ENCODE peak calls at places on chromosomes 7 and 10, in seven cellular contexts. One of them, this sample, is unnamed.
A peak's percentile ranks its signal among the peaks of the same experiment; 100 is the strongest.

GRCh38 chr7:101172005-101172853 is 6.9 kb upstream of the VGF start:
- DNase-seq in thoracic aorta: no peak
- DNase-seq in keratinocyte: no peak
- DNase-seq in vagina: no peak
- DNase-seq in coronary artery: no peak
- DNase-seq in neural crest cell: no peak
- DNase-seq in fibroblast of mammary gland: no peak
- DNase-seq in this sample: no peak

GRCh38 chr10:116905845-116906210 is 56.5 kb downstream of the ENO4 start:
- DNase-seq in thoracic aorta: no peak
- DNase-seq in keratinocyte: no peak
- DNase-seq in vagina: no peak
- DNase-seq in coronary artery: no peak
- DNase-seq in neural crest cell: no peak
- DNase-seq in fibroblast of mammary gland: no peak
- DNase-seq in this sample: no peak

GRCh38 chr7:123711832-123712293 is 36.9 kb downstream of the WASL start:
- DNase-seq in thoracic aorta: no peak
- DNase-seq in keratinocyte: no peak
- DNase-seq in vagina: no peak
- DNase-seq in coronary artery: no peak
- DNase-seq in neural crest cell: no peak
- DNase-seq in fibroblast of mammary gland: no peak
- DNase-seq in this sample: no peak

GRCh38 chr7:68295386-68295785 is 1298.8 kb downstream of the TYW1 start:
- DNase-seq in thoracic aorta: no peak
- DNase-seq in keratinocyte: no peak
- DNase-seq in vagina: no peak
- DNase-seq in coronary artery: no peak
- DNase-seq in neural crest cell: no peak
- DNase-seq in fibroblast of mammary gland: no peak
- DNase-seq in this sample: no peak

GRCh38 chr7:130141858-130142653 is 63.1 kb downstream of the TMEM209 start:
- DNase-seq in thoracic aorta: no peak
- DNase-seq in keratinocyte: no peak
- DNase-seq in vagina: no peak
- DNase-seq in coronary artery: no peak
- DNase-seq in neural crest cell: no peak
- DNase-seq in fibroblast of mammary gland: no peak
- DNase-seq in this sample: no peak

GRCh38 chr7:79593819-79594218 is 140.4 kb upstream of the MAGI2 start:
- DNase-seq in thoracic aorta: no peak
- DNase-seq in keratinocyte: no peak
- DNase-seq in vagina: no peak
- DNase-seq in coronary artery: no peak
- DNase-seq in neural crest cell: no peak
- DNase-seq in fibroblast of mammary gland: peak; percentile 1
- DNase-seq in this sample: no peak

GRCh38 chr10:16545126-16545736 is 23.6 kb upstream of the C1QL3 start:
- DNase-seq in thoracic aorta: no peak
- DNase-seq in keratinocyte: no peak
- DNase-seq in vagina: no peak
- DNase-seq in coronary artery: no peak
- DNase-seq in neural crest cell: no peak
- DNase-seq in fibroblast of mammary gland: peak; percentile 52
- DNase-seq in this sample: no peak

GRCh38 chr7:65251851-65252620 is 121.6 kb upstream of the ZNF92 start:
- DNase-seq in thoracic aorta: no peak
- DNase-seq in keratinocyte: peak; percentile 19
- DNase-seq in vagina: no peak
- DNase-seq in coronary artery: no peak
- DNase-seq in neural crest cell: peak; percentile 74
- DNase-seq in fibroblast of mammary gland: peak; percentile 49
- DNase-seq in this sample: no peak

GRCh38 chr7:38229386-38229785 is 44.0 kb downstream of the TARP start:
- DNase-seq in thoracic aorta: no peak
- DNase-seq in keratinocyte: no peak
- DNase-seq in vagina: no peak
- DNase-seq in coronary artery: no peak
- DNase-seq in neural crest cell: no peak
- DNase-seq in fibroblast of mammary gland: peak; percentile 71
- DNase-seq in this sample: no peak

GRCh38 chr10:62498271-62498670 is 124.1 kb downstream of the ZNF365 start:
- DNase-seq in thoracic aorta: no peak
- DNase-seq in keratinocyte: no peak
- DNase-seq in vagina: no peak
- DNase-seq in coronary artery: no peak
- DNase-seq in neural crest cell: no peak
- DNase-seq in fibroblast of mammary gland: no peak
- DNase-seq in this sample: no peak

GRCh38 chr7:134890246-134891240 is 95.8 kb upstream of the AGBL3 start:
- DNase-seq in thoracic aorta: peak; percentile 27
- DNase-seq in keratinocyte: peak; percentile 50
- DNase-seq in vagina: no peak
- DNase-seq in coronary artery: peak; percentile 79
- DNase-seq in neural crest cell: no peak
- DNase-seq in fibroblast of mammary gland: peak; percentile 90
- DNase-seq in this sample: no peak

GRCh38 chr7:125032943-125033342 is 103.3 kb upstream of the POT1 start:
- DNase-seq in thoracic aorta: no peak
- DNase-seq in keratinocyte: no peak
- DNase-seq in vagina: no peak
- DNase-seq in coronary artery: no peak
- DNase-seq in neural crest cell: no peak
- DNase-seq in fibroblast of mammary gland: no peak
- DNase-seq in this sample: no peak

GRCh38 chr10:73791871-73792400 is 6.5 kb downstream of the ZSWIM8 start:
- DNase-seq in thoracic aorta: no peak
- DNase-seq in keratinocyte: no peak
- DNase-seq in vagina: no peak
- DNase-seq in coronary artery: peak; percentile 69
- DNase-seq in neural crest cell: no peak
- DNase-seq in fibroblast of mammary gland: no peak
- DNase-seq in this sample: peak; percentile 79

GRCh38 chr10:71270301-71270777 is 48.7 kb upstream of the SLC29A3 start:
- DNase-seq in thoracic aorta: no peak
- DNase-seq in keratinocyte: no peak
- DNase-seq in vagina: no peak
- DNase-seq in coronary artery: no peak
- DNase-seq in neural crest cell: peak; percentile 65
- DNase-seq in fibroblast of mammary gland: peak; percentile 86
- DNase-seq in this sample: no peak
- TF ChIP-seq CTCF in thoracic aorta: peak; percentile 64
- TF ChIP-seq CTCF in keratinocyte: peak; percentile 69
- TF ChIP-seq CTCF in vagina: no peak
- TF ChIP-seq CTCF in coronary artery: peak; percentile 27
- TF ChIP-seq CTCF in neural crest cell: peak; percentile 67
- TF ChIP-seq CTCF in fibroblast of mammary gland: peak; percentile 75
- TF ChIP-seq CTCF in this sample: peak; percentile 79

GRCh38 chr7:28988091-28988490 is 30.0 kb upstream of the TRIL start:
- DNase-seq in thoracic aorta: no peak
- DNase-seq in keratinocyte: no peak
- DNase-seq in vagina: no peak
- DNase-seq in coronary artery: no peak
- DNase-seq in neural crest cell: no peak
- DNase-seq in fibroblast of mammary gland: peak; percentile 74
- DNase-seq in this sample: no peak
- TF ChIP-seq CTCF in thoracic aorta: no peak
- TF ChIP-seq CTCF in keratinocyte: no peak
- TF ChIP-seq CTCF in vagina: no peak
- TF ChIP-seq CTCF in coronary artery: no peak
- TF ChIP-seq CTCF in neural crest cell: no peak
- TF ChIP-seq CTCF in fibroblast of mammary gland: no peak
- TF ChIP-seq CTCF in this sample: no peak

GRCh38 chr7:29989257-29989995 is at the start of gene SCRN1:
- DNase-seq in thoracic aorta: no peak
- DNase-seq in keratinocyte: no peak
- DNase-seq in vagina: no peak
- DNase-seq in coronary artery: peak; percentile 74
- DNase-seq in neural crest cell: peak; percentile 31
- DNase-seq in fibroblast of mammary gland: no peak
- DNase-seq in this sample: no peak
- TF ChIP-seq CTCF in thoracic aorta: no peak
- TF ChIP-seq CTCF in keratinocyte: no peak
- TF ChIP-seq CTCF in vagina: no peak
- TF ChIP-seq CTCF in coronary artery: no peak
- TF ChIP-seq CTCF in neural crest cell: no peak
- TF ChIP-seq CTCF in fibroblast of mammary gland: no peak
- TF ChIP-seq CTCF in this sample: peak; percentile 34

DNA sequence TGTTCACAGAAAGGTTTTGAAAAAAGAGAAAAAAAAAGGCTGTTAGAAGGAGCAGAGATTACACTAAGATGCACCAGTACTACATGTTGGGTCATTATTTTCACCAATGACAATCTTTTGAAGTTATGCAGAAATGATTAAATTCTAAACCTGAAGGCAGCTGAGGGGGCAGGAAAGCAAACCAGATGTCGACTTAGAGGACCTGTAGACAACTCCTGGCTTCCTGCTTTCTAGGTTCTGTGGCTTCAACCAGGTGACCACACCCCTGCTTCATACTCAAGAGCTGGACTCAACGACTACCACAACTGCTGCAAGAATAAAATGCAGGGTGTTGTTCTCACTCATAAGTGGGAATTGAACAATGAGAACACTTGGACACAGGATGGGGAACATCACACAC is 30.0 kb downstream of the MYOF start:
- DNase-seq in thoracic aorta: no peak
- DNase-seq in keratinocyte: no peak
- DNase-seq in vagina: no peak
- DNase-seq in coronary artery: no peak
- DNase-seq in neural crest cell: no peak
- DNase-seq in fibroblast of mammary gland: no peak
- DNase-seq in this sample: no peak
- TF ChIP-seq CTCF in thoracic aorta: no peak
- TF ChIP-seq CTCF in keratinocyte: no peak
- TF ChIP-seq CTCF in vagina: no peak
- TF ChIP-seq CTCF in coronary artery: no peak
- TF ChIP-seq CTCF in neural crest cell: no peak
- TF ChIP-seq CTCF in fibroblast of mammary gland: no peak
- TF ChIP-seq CTCF in this sample: no peak

GRCh38 chr7:40865441-40866233 is 730.8 kb downstream of the SUGCT start:
- DNase-seq in thoracic aorta: no peak
- DNase-seq in keratinocyte: no peak
- DNase-seq in vagina: no peak
- DNase-seq in coronary artery: no peak
- DNase-seq in neural crest cell: no peak
- DNase-seq in fibroblast of mammary gland: no peak
- DNase-seq in this sample: no peak

GRCh38 chr7:40870108-40870507 is 735.3 kb downstream of the SUGCT start:
- DNase-seq in thoracic aorta: no peak
- DNase-seq in keratinocyte: no peak
- DNase-seq in vagina: no peak
- DNase-seq in coronary artery: no peak
- DNase-seq in neural crest cell: no peak
- DNase-seq in fibroblast of mammary gland: no peak
- DNase-seq in this sample: no peak

GRCh38 chr7:40866601-40867000 is 731.8 kb downstream of the SUGCT start:
- DNase-seq in thoracic aorta: no peak
- DNase-seq in keratinocyte: no peak
- DNase-seq in vagina: no peak
- DNase-seq in coronary artery: no peak
- DNase-seq in neural crest cell: no peak
- DNase-seq in fibroblast of mammary gland: peak; percentile 64
- DNase-seq in this sample: no peak
- TF ChIP-seq CTCF in thoracic aorta: no peak
- TF ChIP-seq CTCF in keratinocyte: peak; percentile 15
- TF ChIP-seq CTCF in vagina: no peak
- TF ChIP-seq CTCF in coronary artery: no peak
- TF ChIP-seq CTCF in neural crest cell: no peak
- TF ChIP-seq CTCF in fibroblast of mammary gland: peak; percentile 27
- TF ChIP-seq CTCF in this sample: peak; percentile 43